ENCODE peak calls at places on chromosomes 5 and 9, in six cellular contexts. H is HEK293T; O is NCI-H510A; R is left cardiac atrium; Y is H4; E is activated CD8-positive, alpha-beta memory T cell treated with anti-CD3 and anti-CD28 coated beads, Interleukin-2, amount 50 U/mL, for 4 hours. X is an unnamed sample.

GRCh38 chr9:121613009-121613766 is 38.2 kb upstream of the DAB2IP start:
- DNase-seq in H (no peak), O (peak), R (no peak), Y (peak), E (no peak), X (no peak)

GRCh38 chr9:111986035-111986556 is 89.5 kb downstream of the UGCG start:
- DNase-seq in H (no peak), O (no peak), R (no peak), Y (no peak), E (no peak), X (no peak)

GRCh38 chr5:43305948-43306563 is 7.2 kb downstream of the HMGCS1 start:
- DNase-seq in H (peak), O (peak), R (no peak), Y (peak), E (no peak), X (no peak)

GRCh38 chr9:85483214-85483613 is 258.5 kb downstream of the AGTPBP1 start:
- DNase-seq in H (no peak), O (no peak), R (no peak), Y (no peak), E (no peak), X (no peak)

GRCh38 chr9:2857564-2858198 is 13.8 kb upstream of the PUM3 start:
- DNase-seq in H (peak), O (peak), R (peak), Y (peak), E (peak), X (peak)

GRCh38 chr5:59798862-59799667 is 94.5 kb downstream of the PDE4D start:
- DNase-seq in H (no peak), O (no peak), R (no peak), Y (peak), E (no peak), X (no peak)

GRCh38 chr5:125465703-125466102 is 719.3 kb upstream of the ZNF608 start:
- DNase-seq in H (no peak), O (no peak), R (no peak), Y (no peak), E (no peak), X (no peak)

GRCh38 chr9:107734231-107735014 is 244.9 kb upstream of the KLF4 start:
- DNase-seq in H (no peak), O (no peak), R (peak), Y (peak), E (no peak), X (no peak)

GRCh38 chr5:16489322-16489791 is 23.8 kb upstream of the ZNF622 start:
- DNase-seq in H (peak), O (no peak), R (no peak), Y (peak), E (no peak), X (no peak)

GRCh38 chr5:34452170-34452828 is 203.8 kb upstream of the RAI14 start:
- DNase-seq in H (no peak), O (no peak), R (no peak), Y (no peak), E (no peak), X (no peak)

GRCh38 chr9:98861881-98862501 is 54.5 kb downstream of the GALNT12 start:
- DNase-seq in H (no peak), O (no peak), R (peak), Y (no peak), E (no peak), X (no peak)

GRCh38 chr9:86279839-86280238 is 2.5 kb downstream of the ISCA1 start:
- DNase-seq in H (no peak), O (no peak), R (no peak), Y (no peak), E (no peak), X (no peak)

GRCh38 chr5:138974227-138975063 is 99.3 kb upstream of the LRRTM2 start:
- DNase-seq in H (no peak), O (no peak), R (peak), Y (no peak), E (no peak), X (no peak)

GRCh38 chr5:60700347-60700815 is 415 bp upstream of the DEPDC1B start:
- DNase-seq in H (no peak), O (no peak), R (no peak), Y (no peak), E (no peak), X (no peak)

GRCh38 chr9:92245005-92245797 is 48.3 kb downstream of the IARS1 start:
- DNase-seq in H (no peak), O (no peak), R (no peak), Y (peak), E (no peak), X (no peak)

GRCh38 chr9:18658764-18659705 is 185.1 kb downstream of the ADAMTSL1 start:
- DNase-seq in H (no peak), O (no peak), R (no peak), Y (no peak), E (no peak), X (no peak)

GRCh38 chr5:90911169-90911568 is 352.6 kb downstream of the ADGRV1 start:
- DNase-seq in H (no peak), O (no peak), R (no peak), Y (no peak), E (no peak), X (no peak)

GRCh38 chr9:71706172-71706571 is 62.1 kb downstream of the CEMIP2 start:
- DNase-seq in H (no peak), O (no peak), R (no peak), Y (no peak), E (no peak), X (no peak)

GRCh38 chr9:88984543-88984883 is 6.8 kb upstream of the S1PR3 start:
- DNase-seq in H (no peak), O (no peak), R (no peak), Y (no peak), E (no peak), X (no peak)

GRCh38 chr5:62982348-62982747 is 403.7 kb downstream of the LRRC70 start:
- DNase-seq in H (no peak), O (no peak), R (no peak), Y (no peak), E (no peak), X (no peak)

GRCh38 chr5:115471674-115472073 is 72.9 kb downstream of the FEM1C start:
- DNase-seq in H (no peak), O (no peak), R (peak), Y (peak), E (no peak), X (no peak)

GRCh38 chr5:12526113-12526512 is 621.9 kb upstream of the CTNND2 start:
- DNase-seq in H (no peak), O (no peak), R (no peak), Y (no peak), E (no peak), X (no peak)

GRCh38 chr5:172435362-172436077 is 18.8 kb downstream of the SH3PXD2B start:
- DNase-seq in H (no peak), O (no peak), R (no peak), Y (no peak), E (no peak), X (no peak)

GRCh38 chr9:80326105-80326504 is 754.3 kb downstream of the TLE4 start:
- DNase-seq in H (no peak), O (no peak), R (no peak), Y (no peak), E (no peak), X (no peak)

GRCh38 chr9:96399335-96399633 is 15.8 kb upstream of the SLC35D2 start:
- DNase-seq in H (no peak), O (no peak), R (no peak), Y (no peak), E (no peak), X (no peak)

GRCh38 chr9:114238919-114239879 is 83.7 kb upstream of the ORM1 start:
- DNase-seq in H (peak), O (no peak), R (peak), Y (no peak), E (no peak), X (no peak)

GRCh38 chr9:21711504-21711903 is 90.9 kb upstream of the MTAP start:
- DNase-seq in H (no peak), O (no peak), R (no peak), Y (no peak), E (no peak), X (no peak)

GRCh38 chr5:52709171-52709925 is 78.4 kb upstream of the ITGA1 start:
- DNase-seq in H (no peak), O (no peak), R (no peak), Y (peak), E (no peak), X (peak)

GRCh38 chr9:133453651-133454050 is 6.1 kb upstream of the CACFD1 start:
- DNase-seq in H (no peak), O (no peak), R (no peak), Y (no peak), E (no peak), X (no peak)

GRCh38 chr9:136345281-136346156 is 18.0 kb downstream of the DNLZ start:
- DNase-seq in H (no peak), O (no peak), R (peak), Y (no peak), E (no peak), X (peak)

GRCh38 chr9:130045657-130046450 is 2.9 kb upstream of the FNBP1 start:
- DNase-seq in H (no peak), O (no peak), R (no peak), Y (no peak), E (no peak), X (no peak)

GRCh38 chr5:125412561-125413535 is 666.4 kb upstream of the ZNF608 start:
- DNase-seq in H (peak), O (peak), R (peak), Y (peak), E (no peak), X (peak)

GRCh38 chr5:78747703-78748359 is 99.3 kb upstream of the LHFPL2 start:
- DNase-seq in H (no peak), O (no peak), R (no peak), Y (peak), E (no peak), X (no peak)

GRCh38 chr9:90803860-90804593 is 2.4 kb downstream of the SYK start:
- DNase-seq in H (no peak), O (no peak), R (no peak), Y (no peak), E (no peak), X (no peak)

GRCh38 chr9:128072144-128073021 is 4.4 kb downstream of the SLC25A25 start:
- DNase-seq in H (no peak), O (no peak), R (peak), Y (peak), E (peak), X (peak)

GRCh38 chr9:107815782-107816181 is 326.2 kb upstream of the KLF4 start:
- DNase-seq in H (no peak), O (no peak), R (no peak), Y (no peak), E (no peak), X (no peak)

X was measured in Peyer's patch.